ENCODE peak calls at places on chromosomes 12 and 14, in ten cellular contexts. One of them, this sample, is unnamed.

GRCh38 chr14:95943699-95944098 is 67.1 kb downstream of the TUNAR start:
- DNase-seq in kidney tubule cell: no peak
- DNase-seq in colonic mucosa: no peak
- DNase-seq in C1 segment of cervical spinal cord: peak; percentile 5
- DNase-seq in activated effector memory CD4-positive, alpha-beta T cell treated with anti-CD3 and anti-CD28 coated beads, Interleukin-2, amount 50 U/mL, for 16 hours: no peak
- DNase-seq in HS-5: no peak
- DNase-seq in T-helper 2 cell: no peak
- DNase-seq in AG09319: no peak
- DNase-seq in activated T-helper 1 cell treated with anti-CD3 and anti-CD28 coated beads, Interleukin-2, amount 50 U/mL, for 16 hours: no peak
- DNase-seq in dermis blood vessel endothelial cell: no peak
- DNase-seq in this sample: no peak

GRCh38 chr14:50362791-50363733 is 33.6 kb downstream of the CDKL1 start:
- DNase-seq in kidney tubule cell: no peak
- DNase-seq in colonic mucosa: no peak
- DNase-seq in C1 segment of cervical spinal cord: no peak
- DNase-seq in activated effector memory CD4-positive, alpha-beta T cell treated with anti-CD3 and anti-CD28 coated beads, Interleukin-2, amount 50 U/mL, for 16 hours: peak; percentile 65
- DNase-seq in HS-5: no peak
- DNase-seq in T-helper 2 cell: peak; percentile 70
- DNase-seq in AG09319: no peak
- DNase-seq in activated T-helper 1 cell treated with anti-CD3 and anti-CD28 coated beads, Interleukin-2, amount 50 U/mL, for 16 hours: no peak
- DNase-seq in dermis blood vessel endothelial cell: no peak
- DNase-seq in this sample: no peak

GRCh38 chr12:115934046-115934445 is 343.4 kb downstream of the MED13L start:
- DNase-seq in kidney tubule cell: no peak
- DNase-seq in colonic mucosa: no peak
- DNase-seq in C1 segment of cervical spinal cord: no peak
- DNase-seq in activated effector memory CD4-positive, alpha-beta T cell treated with anti-CD3 and anti-CD28 coated beads, Interleukin-2, amount 50 U/mL, for 16 hours: no peak
- DNase-seq in HS-5: no peak
- DNase-seq in T-helper 2 cell: no peak
- DNase-seq in AG09319: no peak
- DNase-seq in activated T-helper 1 cell treated with anti-CD3 and anti-CD28 coated beads, Interleukin-2, amount 50 U/mL, for 16 hours: no peak
- DNase-seq in dermis blood vessel endothelial cell: no peak
- DNase-seq in this sample: no peak

GRCh38 chr14:105430535-105430934 is 10.9 kb downstream of the MTA1 start:
- DNase-seq in kidney tubule cell: peak; percentile 53
- DNase-seq in colonic mucosa: no peak
- DNase-seq in C1 segment of cervical spinal cord: no peak
- DNase-seq in activated effector memory CD4-positive, alpha-beta T cell treated with anti-CD3 and anti-CD28 coated beads, Interleukin-2, amount 50 U/mL, for 16 hours: no peak
- DNase-seq in HS-5: peak; percentile 82
- DNase-seq in T-helper 2 cell: no peak
- DNase-seq in AG09319: no peak
- DNase-seq in activated T-helper 1 cell treated with anti-CD3 and anti-CD28 coated beads, Interleukin-2, amount 50 U/mL, for 16 hours: no peak
- DNase-seq in dermis blood vessel endothelial cell: peak; percentile 90
- DNase-seq in this sample: no peak

GRCh38 chr14:98219638-98220037 is 1052.4 kb downstream of the BCL11B start:
- DNase-seq in kidney tubule cell: no peak
- DNase-seq in colonic mucosa: no peak
- DNase-seq in C1 segment of cervical spinal cord: no peak
- DNase-seq in activated effector memory CD4-positive, alpha-beta T cell treated with anti-CD3 and anti-CD28 coated beads, Interleukin-2, amount 50 U/mL, for 16 hours: no peak
- DNase-seq in HS-5: no peak
- DNase-seq in T-helper 2 cell: no peak
- DNase-seq in AG09319: no peak
- DNase-seq in activated T-helper 1 cell treated with anti-CD3 and anti-CD28 coated beads, Interleukin-2, amount 50 U/mL, for 16 hours: no peak
- DNase-seq in dermis blood vessel endothelial cell: no peak
- DNase-seq in this sample: no peak

GRCh38 chr12:613996-614726 is 49.1 kb downstream of the NINJ2 start:
- DNase-seq in kidney tubule cell: no peak
- DNase-seq in colonic mucosa: no peak
- DNase-seq in C1 segment of cervical spinal cord: peak; percentile 52
- DNase-seq in activated effector memory CD4-positive, alpha-beta T cell treated with anti-CD3 and anti-CD28 coated beads, Interleukin-2, amount 50 U/mL, for 16 hours: peak; percentile 73
- DNase-seq in HS-5: no peak
- DNase-seq in T-helper 2 cell: peak; percentile 38
- DNase-seq in AG09319: no peak
- DNase-seq in activated T-helper 1 cell treated with anti-CD3 and anti-CD28 coated beads, Interleukin-2, amount 50 U/mL, for 16 hours: no peak
- DNase-seq in dermis blood vessel endothelial cell: peak; percentile 60
- DNase-seq in this sample: peak; percentile 21

GRCh38 chr14:94578712-94579111 is 2.5 kb upstream of the SERPINA5 start:
- DNase-seq in kidney tubule cell: no peak
- DNase-seq in colonic mucosa: no peak
- DNase-seq in C1 segment of cervical spinal cord: no peak
- DNase-seq in activated effector memory CD4-positive, alpha-beta T cell treated with anti-CD3 and anti-CD28 coated beads, Interleukin-2, amount 50 U/mL, for 16 hours: no peak
- DNase-seq in HS-5: no peak
- DNase-seq in T-helper 2 cell: no peak
- DNase-seq in AG09319: no peak
- DNase-seq in activated T-helper 1 cell treated with anti-CD3 and anti-CD28 coated beads, Interleukin-2, amount 50 U/mL, for 16 hours: no peak
- DNase-seq in dermis blood vessel endothelial cell: no peak
- DNase-seq in this sample: no peak

GRCh38 chr12:53299454-53300180 is at the start of gene MYG1:
- DNase-seq in kidney tubule cell: peak; percentile 89
- DNase-seq in colonic mucosa: peak; percentile 92
- DNase-seq in C1 segment of cervical spinal cord: peak; percentile 89
- DNase-seq in activated effector memory CD4-positive, alpha-beta T cell treated with anti-CD3 and anti-CD28 coated beads, Interleukin-2, amount 50 U/mL, for 16 hours: peak; percentile 94
- DNase-seq in HS-5: no peak
- DNase-seq in T-helper 2 cell: peak; percentile 94
- DNase-seq in AG09319: peak; percentile 49
- DNase-seq in activated T-helper 1 cell treated with anti-CD3 and anti-CD28 coated beads, Interleukin-2, amount 50 U/mL, for 16 hours: peak; percentile 72
- DNase-seq in dermis blood vessel endothelial cell: peak; percentile 89
- DNase-seq in this sample: peak; percentile 90

GRCh38 chr14:69999246-69999645 is 120.0 kb downstream of the SMOC1 start:
- DNase-seq in kidney tubule cell: peak; percentile 96
- DNase-seq in colonic mucosa: no peak
- DNase-seq in C1 segment of cervical spinal cord: no peak
- DNase-seq in activated effector memory CD4-positive, alpha-beta T cell treated with anti-CD3 and anti-CD28 coated beads, Interleukin-2, amount 50 U/mL, for 16 hours: no peak
- DNase-seq in HS-5: no peak
- DNase-seq in T-helper 2 cell: no peak
- DNase-seq in AG09319: no peak
- DNase-seq in activated T-helper 1 cell treated with anti-CD3 and anti-CD28 coated beads, Interleukin-2, amount 50 U/mL, for 16 hours: no peak
- DNase-seq in dermis blood vessel endothelial cell: peak; percentile 92
- DNase-seq in this sample: no peak

GRCh38 chr12:68310370-68310769 is 21.8 kb downstream of the MDM1 start:
- DNase-seq in kidney tubule cell: peak; percentile 13
- DNase-seq in colonic mucosa: no peak
- DNase-seq in C1 segment of cervical spinal cord: no peak
- DNase-seq in activated effector memory CD4-positive, alpha-beta T cell treated with anti-CD3 and anti-CD28 coated beads, Interleukin-2, amount 50 U/mL, for 16 hours: no peak
- DNase-seq in HS-5: peak; percentile 79
- DNase-seq in T-helper 2 cell: no peak
- DNase-seq in AG09319: peak; percentile 38
- DNase-seq in activated T-helper 1 cell treated with anti-CD3 and anti-CD28 coated beads, Interleukin-2, amount 50 U/mL, for 16 hours: no peak
- DNase-seq in dermis blood vessel endothelial cell: peak; percentile 72
- DNase-seq in this sample: no peak

GRCh38 chr14:106877527-106877926 is 1351.1 kb downstream of the TMEM121 start:
- DNase-seq in kidney tubule cell: peak; percentile 68
- DNase-seq in colonic mucosa: no peak
- DNase-seq in C1 segment of cervical spinal cord: no peak
- DNase-seq in activated effector memory CD4-positive, alpha-beta T cell treated with anti-CD3 and anti-CD28 coated beads, Interleukin-2, amount 50 U/mL, for 16 hours: no peak
- DNase-seq in HS-5: no peak
- DNase-seq in T-helper 2 cell: no peak
- DNase-seq in AG09319: no peak
- DNase-seq in activated T-helper 1 cell treated with anti-CD3 and anti-CD28 coated beads, Interleukin-2, amount 50 U/mL, for 16 hours: no peak
- DNase-seq in dermis blood vessel endothelial cell: no peak
- DNase-seq in this sample: no peak

GRCh38 chr12:1463073-1463905 is 131.1 kb downstream of the FBXL14 start:
- DNase-seq in kidney tubule cell: no peak
- DNase-seq in colonic mucosa: no peak
- DNase-seq in C1 segment of cervical spinal cord: no peak
- DNase-seq in activated effector memory CD4-positive, alpha-beta T cell treated with anti-CD3 and anti-CD28 coated beads, Interleukin-2, amount 50 U/mL, for 16 hours: no peak
- DNase-seq in HS-5: no peak
- DNase-seq in T-helper 2 cell: no peak
- DNase-seq in AG09319: no peak
- DNase-seq in activated T-helper 1 cell treated with anti-CD3 and anti-CD28 coated beads, Interleukin-2, amount 50 U/mL, for 16 hours: no peak
- DNase-seq in dermis blood vessel endothelial cell: no peak
- DNase-seq in this sample: no peak

This sample was measured in transverse colon.